ENCODE peak calls at places on chromosome 7, in six cellular contexts. One of them, this sample, is unnamed.

GRCh38 chr7:112238852-112239610 is 32.5 kb downstream of the ZNF277 start:
- DNase-seq in A549: peak
- DNase-seq in WTC11: no peak
- DNase-seq in HepG2: peak
- DNase-seq in H1: no peak
- DNase-seq in K562: no peak
- DNase-seq in this sample: no peak

GRCh38 chr7:1665721-1666250 is 4.3 kb upstream of the ELFN1 start:
- DNase-seq in A549: peak
- DNase-seq in WTC11: no peak
- DNase-seq in HepG2: no peak
- DNase-seq in H1: peak
- DNase-seq in K562: peak
- DNase-seq in this sample: no peak

GRCh38 chr7:105963038-105963667 is at the start of gene CDHR3:
- DNase-seq in A549: no peak
- DNase-seq in WTC11: no peak
- DNase-seq in HepG2: peak
- DNase-seq in H1: no peak
- DNase-seq in K562: no peak
- DNase-seq in this sample: no peak

GRCh38 chr7:112990619-112991018 is 96.0 kb downstream of the GPR85 start:
- DNase-seq in A549: no peak
- DNase-seq in WTC11: no peak
- DNase-seq in HepG2: no peak
- DNase-seq in H1: no peak
- DNase-seq in K562: no peak
- DNase-seq in this sample: no peak

GRCh38 chr7:118306771-118307170 is 82.3 kb downstream of the ANKRD7 start:
- DNase-seq in A549: no peak
- DNase-seq in WTC11: no peak
- DNase-seq in HepG2: no peak
- DNase-seq in H1: no peak
- DNase-seq in K562: no peak
- DNase-seq in this sample: no peak

GRCh38 chr7:150448789-150449147 is 1.7 kb upstream of the GIMAP8 start:
- DNase-seq in A549: peak
- DNase-seq in WTC11: peak
- DNase-seq in HepG2: peak
- DNase-seq in H1: peak
- DNase-seq in K562: peak
- DNase-seq in this sample: peak

GRCh38 chr7:111132833-111133232 is 41.9 kb downstream of the LRRN3 start:
- DNase-seq in A549: peak
- DNase-seq in WTC11: no peak
- DNase-seq in HepG2: no peak
- DNase-seq in H1: no peak
- DNase-seq in K562: no peak
- DNase-seq in this sample: peak

GRCh38 chr7:64558323-64558705 is 4.6 kb downstream of the ZNF680 start:
- DNase-seq in A549: no peak
- DNase-seq in WTC11: no peak
- DNase-seq in HepG2: no peak
- DNase-seq in H1: no peak
- DNase-seq in K562: no peak
- DNase-seq in this sample: no peak

GRCh38 chr7:120991570-120991969 is 3.1 kb downstream of the CPED1 start:
- DNase-seq in A549: no peak
- DNase-seq in WTC11: no peak
- DNase-seq in HepG2: no peak
- DNase-seq in H1: no peak
- DNase-seq in K562: no peak
- DNase-seq in this sample: no peak

GRCh38 chr7:64744680-64745079 is 49.5 kb upstream of the ZNF138 start:
- DNase-seq in A549: no peak
- DNase-seq in WTC11: no peak
- DNase-seq in HepG2: no peak
- DNase-seq in H1: no peak
- DNase-seq in K562: no peak
- DNase-seq in this sample: no peak

GRCh38 chr7:1931248-1931950 is 261.3 kb downstream of the ELFN1 start:
- DNase-seq in A549: no peak
- DNase-seq in WTC11: no peak
- DNase-seq in HepG2: no peak
- DNase-seq in H1: no peak
- DNase-seq in K562: no peak
- DNase-seq in this sample: peak

GRCh38 chr7:45182856-45183710 is 25.5 kb downstream of the RAMP3 start:
- DNase-seq in A549: no peak
- DNase-seq in WTC11: no peak
- DNase-seq in HepG2: no peak
- DNase-seq in H1: no peak
- DNase-seq in K562: no peak
- DNase-seq in this sample: no peak

GRCh38 chr7:115476666-115477065 is 553.9 kb downstream of the TFEC start:
- DNase-seq in A549: no peak
- DNase-seq in WTC11: no peak
- DNase-seq in HepG2: no peak
- DNase-seq in H1: no peak
- DNase-seq in K562: no peak
- DNase-seq in this sample: no peak

GRCh38 chr7:150719960-150720891 is 3.8 kb downstream of the GIMAP1 start:
- DNase-seq in A549: no peak
- DNase-seq in WTC11: no peak
- DNase-seq in HepG2: no peak
- DNase-seq in H1: no peak
- DNase-seq in K562: no peak
- DNase-seq in this sample: no peak

GRCh38 chr7:81053623-81054022 is 134.8 kb upstream of the SEMA3C start:
- DNase-seq in A549: peak
- DNase-seq in WTC11: no peak
- DNase-seq in HepG2: peak
- DNase-seq in H1: no peak
- DNase-seq in K562: no peak
- DNase-seq in this sample: no peak

GRCh38 chr7:45582136-45582742 is 8.1 kb downstream of the ADCY1 start:
- DNase-seq in A549: no peak
- DNase-seq in WTC11: no peak
- DNase-seq in HepG2: no peak
- DNase-seq in H1: no peak
- DNase-seq in K562: no peak
- DNase-seq in this sample: no peak

GRCh38 chr7:151851160-151851751 is 25.7 kb downstream of the PRKAG2 start:
- DNase-seq in A549: no peak
- DNase-seq in WTC11: peak
- DNase-seq in HepG2: no peak
- DNase-seq in H1: no peak
- DNase-seq in K562: no peak
- DNase-seq in this sample: no peak

GRCh38 chr7:81333004-81333403 is 414.2 kb upstream of the SEMA3C start:
- DNase-seq in A549: no peak
- DNase-seq in WTC11: no peak
- DNase-seq in HepG2: no peak
- DNase-seq in H1: no peak
- DNase-seq in K562: no peak
- DNase-seq in this sample: peak

GRCh38 chr7:45223078-45223477 is 65.5 kb downstream of the RAMP3 start:
- DNase-seq in A549: no peak
- DNase-seq in WTC11: no peak
- DNase-seq in HepG2: no peak
- DNase-seq in H1: peak
- DNase-seq in K562: no peak
- DNase-seq in this sample: no peak

GRCh38 chr7:142104550-142105527 is 6.7 kb upstream of the MGAM2 start:
- DNase-seq in A549: peak
- DNase-seq in WTC11: no peak
- DNase-seq in HepG2: peak
- DNase-seq in H1: no peak
- DNase-seq in K562: no peak
- DNase-seq in this sample: no peak

GRCh38 chr7:28986028-28986427 is 27.9 kb upstream of the TRIL start:
- DNase-seq in A549: no peak
- DNase-seq in WTC11: no peak
- DNase-seq in HepG2: no peak
- DNase-seq in H1: no peak
- DNase-seq in K562: no peak
- DNase-seq in this sample: no peak

GRCh38 chr7:106793015-106793651 is 71.9 kb upstream of the PIK3CG start:
- DNase-seq in A549: peak
- DNase-seq in WTC11: no peak
- DNase-seq in HepG2: peak
- DNase-seq in H1: no peak
- DNase-seq in K562: peak
- DNase-seq in this sample: no peak

GRCh38 chr7:27213150-27213903 is 13.4 kb upstream of the HOXA13 start:
- DNase-seq in A549: no peak
- DNase-seq in WTC11: no peak
- DNase-seq in HepG2: no peak
- DNase-seq in H1: peak
- DNase-seq in K562: no peak
- DNase-seq in this sample: no peak

GRCh38 chr7:149753370-149754233 is 19.8 kb downstream of the ZNF467 start:
- DNase-seq in A549: peak
- DNase-seq in WTC11: peak
- DNase-seq in HepG2: peak
- DNase-seq in H1: peak
- DNase-seq in K562: peak
- DNase-seq in this sample: peak

GRCh38 chr7:46034056-46034768 is 113.1 kb upstream of the IGFBP3 start:
- DNase-seq in A549: no peak
- DNase-seq in WTC11: no peak
- DNase-seq in HepG2: no peak
- DNase-seq in H1: no peak
- DNase-seq in K562: no peak
- DNase-seq in this sample: no peak

GRCh38 chr7:2979951-2980350 is 63.7 kb downstream of the CARD11 start:
- DNase-seq in A549: no peak
- DNase-seq in WTC11: no peak
- DNase-seq in HepG2: no peak
- DNase-seq in H1: no peak
- DNase-seq in K562: no peak
- DNase-seq in this sample: no peak

GRCh38 chr7:122746948-122747347 is 44.2 kb upstream of the RNF148 start:
- DNase-seq in A549: no peak
- DNase-seq in WTC11: no peak
- DNase-seq in HepG2: no peak
- DNase-seq in H1: no peak
- DNase-seq in K562: no peak
- DNase-seq in this sample: no peak

GRCh38 chr7:34059551-34059840 is 154.2 kb downstream of the BMPER start:
- DNase-seq in A549: no peak
- DNase-seq in WTC11: no peak
- DNase-seq in HepG2: no peak
- DNase-seq in H1: no peak
- DNase-seq in K562: no peak
- DNase-seq in this sample: no peak

GRCh38 chr7:17370901-17371550 is 72.6 kb downstream of the AHR start:
- DNase-seq in A549: peak
- DNase-seq in WTC11: no peak
- DNase-seq in HepG2: no peak
- DNase-seq in H1: no peak
- DNase-seq in K562: no peak
- DNase-seq in this sample: peak

GRCh38 chr7:27453702-27454405 is 208.8 kb downstream of the HIBADH start:
- DNase-seq in A549: no peak
- DNase-seq in WTC11: no peak
- DNase-seq in HepG2: peak
- DNase-seq in H1: no peak
- DNase-seq in K562: peak
- DNase-seq in this sample: peak

DNA sequence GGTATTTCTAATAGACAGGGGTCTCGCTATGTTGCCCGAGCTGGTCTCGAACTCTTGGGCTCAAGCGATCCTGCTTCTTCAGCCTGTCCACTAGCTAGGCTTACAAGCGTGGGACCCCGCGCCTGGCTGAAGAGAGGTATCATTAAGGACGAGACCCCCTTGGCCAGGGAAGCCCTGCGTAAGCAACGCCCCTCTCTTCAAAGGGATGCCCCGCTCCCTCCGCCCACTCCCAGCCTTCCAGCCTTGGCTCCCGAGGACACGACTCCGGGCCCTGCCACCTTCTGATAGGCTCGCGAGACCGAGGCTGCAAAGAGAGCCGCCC is 220 bp upstream of the ZKSCAN5 start:
- DNase-seq in A549: no peak
- DNase-seq in WTC11: peak
- DNase-seq in HepG2: peak
- DNase-seq in H1: peak
- DNase-seq in K562: no peak
- DNase-seq in this sample: no peak
- TF ChIP-seq JUN in A549: no peak
- TF ChIP-seq JUN in WTC11: no peak
- TF ChIP-seq JUN in HepG2: no peak
- TF ChIP-seq JUN in H1: no peak
- TF ChIP-seq JUN in K562: no peak
- TF ChIP-seq JUN in this sample: no peak

GRCh38 chr7:38453187-38453586 is 178.0 kb downstream of the AMPH start:
- DNase-seq in A549: no peak
- DNase-seq in WTC11: no peak
- DNase-seq in HepG2: no peak
- DNase-seq in H1: no peak
- DNase-seq in K562: no peak
- DNase-seq in this sample: no peak
- TF ChIP-seq JUN in A549: no peak
- TF ChIP-seq JUN in WTC11: no peak
- TF ChIP-seq JUN in HepG2: no peak
- TF ChIP-seq JUN in H1: no peak
- TF ChIP-seq JUN in K562: no peak
- TF ChIP-seq JUN in this sample: no peak

DNA sequence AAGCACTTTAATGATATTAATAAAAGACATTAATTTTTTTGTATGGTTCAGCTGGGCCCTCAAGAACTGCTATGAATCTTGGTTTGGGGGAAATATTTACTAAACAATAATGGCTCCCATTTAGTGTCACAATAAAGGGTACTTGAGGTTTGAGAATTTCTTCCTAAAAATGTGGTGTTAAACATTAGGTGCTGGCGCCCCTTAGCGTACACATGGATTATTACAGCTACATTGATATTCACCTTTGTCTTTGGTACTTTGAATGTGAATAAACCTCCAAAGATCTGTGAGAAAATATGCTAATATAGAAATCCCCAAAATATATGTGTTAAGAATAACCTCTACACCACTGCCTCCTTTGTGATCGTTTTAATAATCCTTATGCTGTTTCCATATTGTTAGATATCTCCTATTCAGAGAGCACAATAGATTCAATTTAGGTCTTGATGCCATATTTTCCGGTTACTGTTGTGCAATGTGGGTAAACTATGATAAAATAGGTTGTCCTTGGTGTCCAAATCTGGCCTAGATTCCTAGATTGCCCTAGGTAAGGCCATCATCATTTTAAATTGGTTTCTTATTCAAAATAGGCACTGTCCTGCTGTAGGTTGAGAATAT is 161.8 kb upstream of the CACNA2D1 start:
- DNase-seq in A549: peak
- DNase-seq in WTC11: no peak
- DNase-seq in HepG2: peak
- DNase-seq in H1: no peak
- DNase-seq in K562: peak
- DNase-seq in this sample: peak
- TF ChIP-seq JUN in A549: no peak
- TF ChIP-seq JUN in WTC11: no peak
- TF ChIP-seq JUN in HepG2: no peak
- TF ChIP-seq JUN in H1: no peak
- TF ChIP-seq JUN in K562: no peak
- TF ChIP-seq JUN in this sample: no peak

GRCh38 chr7:73721237-73721848 is 1.9 kb upstream of the STX1A start:
- DNase-seq in A549: peak
- DNase-seq in WTC11: no peak
- DNase-seq in HepG2: no peak
- DNase-seq in H1: no peak
- DNase-seq in K562: no peak
- DNase-seq in this sample: no peak
- TF ChIP-seq JUN in A549: no peak
- TF ChIP-seq JUN in WTC11: no peak
- TF ChIP-seq JUN in HepG2: no peak
- TF ChIP-seq JUN in H1: no peak
- TF ChIP-seq JUN in K562: no peak
- TF ChIP-seq JUN in this sample: no peak